ENCODE peak calls at places on chromosomes 5 and 9, in five cellular contexts. C is A549, W is right lobe of liver, T is BJ, R is colonic mucosa. Y is an unnamed sample.

GRCh38 chr5:79448336-79448735 is 65.6 kb downstream of the HOMER1 start:
- DNase-seq in R (no peak), C (no peak), W (no peak), T (peak), Y (peak)

GRCh38 chr9:71249729-71250317 is 128.4 kb upstream of the TRPM3 start:
- DNase-seq in W (no peak), C (peak), R (peak), T (peak), Y (peak)

GRCh38 chr5:40603378-40603777 is 76.3 kb upstream of the PTGER4 start:
- DNase-seq in T (no peak), C (no peak), W (no peak), R (no peak), Y (peak)

GRCh38 chr5:178291969-178292825 is 59.6 kb upstream of the PHYKPL start:
- DNase-seq in R (no peak), T (no peak), C (no peak), W (peak), Y (no peak)

GRCh38 chr5:57412010-57412409 is 70.6 kb downstream of the ACTBL2 start:
- DNase-seq in C (no peak), R (no peak), W (no peak), T (no peak), Y (peak)

GRCh38 chr5:129345213-129345925 is 114.7 kb upstream of the ADAMTS19 start:
- DNase-seq in C (no peak), R (no peak), W (no peak), T (no peak), Y (no peak)

GRCh38 chr5:171684169-171684568 is 101.4 kb upstream of the SMIM23 start:
- DNase-seq in C (no peak), T (no peak), R (no peak), W (no peak), Y (no peak)

GRCh38 chr5:139124774-139125391 is 73.3 kb downstream of the SIL1 start:
- DNase-seq in R (no peak), T (no peak), W (no peak), C (no peak), Y (no peak)

GRCh38 chr5:76818844-76819831 is at the start of gene F2RL1:
- DNase-seq in R (peak), C (peak), T (no peak), W (peak), Y (no peak)

GRCh38 chr5:63697811-63698210 is 264.4 kb downstream of the HTR1A start:
- DNase-seq in W (no peak), T (no peak), C (no peak), R (no peak), Y (no peak)

GRCh38 chr5:177416334-177416733 is 7.0 kb upstream of the F12 start:
- DNase-seq in C (peak), R (no peak), T (no peak), W (no peak), Y (peak)

GRCh38 chr9:1879501-1879900 is 135.6 kb upstream of the SMARCA2 start:
- DNase-seq in W (no peak), C (no peak), R (no peak), T (no peak), Y (no peak)

GRCh38 chr5:67291671-67292070 is 95.1 kb upstream of the CD180 start:
- DNase-seq in W (no peak), R (no peak), T (no peak), C (no peak), Y (no peak)

GRCh38 chr9:115694014-115694413 is 459.6 kb upstream of the PAPPA start:
- DNase-seq in C (peak), T (peak), R (no peak), W (no peak), Y (peak)

GRCh38 chr5:6435356-6435755 is 13.3 kb upstream of the UBE2QL1 start:
- DNase-seq in T (no peak), C (peak), R (no peak), W (peak), Y (no peak)

GRCh38 chr9:35029852-35030251 is 40.3 kb downstream of the DNAJB5 start:
- DNase-seq in C (no peak), W (peak), R (no peak), T (no peak), Y (no peak)

GRCh38 chr5:122805481-122805880 is 30.6 kb downstream of the SNX2 start:
- DNase-seq in T (no peak), C (peak), R (no peak), W (no peak), Y (peak)

GRCh38 chr5:79014631-79015030 is 29.5 kb upstream of the ARSB start:
- DNase-seq in T (no peak), W (no peak), C (no peak), R (no peak), Y (no peak)

GRCh38 chr9:18623201-18623600 is 149.2 kb downstream of the ADAMTSL1 start:
- DNase-seq in W (no peak), R (no peak), C (no peak), T (no peak), Y (peak)

GRCh38 chr9:4555251-4555650 is 65.0 kb downstream of the SLC1A1 start:
- DNase-seq in C (no peak), T (no peak), W (no peak), R (no peak), Y (peak)

GRCh38 chr5:96743065-96743768 is 64.5 kb downstream of the ERAP1 start:
- DNase-seq in C (no peak), T (no peak), W (peak), R (peak), Y (peak)

GRCh38 chr5:173204185-173204979 is 30.6 kb downstream of the NKX2-5 start:
- DNase-seq in C (peak), T (no peak), R (peak), W (no peak), Y (peak)

GRCh38 chr5:168357881-168358280 is 66.4 kb downstream of the WWC1 start:
- DNase-seq in C (no peak), T (no peak), W (no peak), R (no peak), Y (no peak)

GRCh38 chr5:95564450-95564849 is 9.5 kb downstream of the ARSK start:
- DNase-seq in C (no peak), W (no peak), T (no peak), R (no peak), Y (no peak)

GRCh38 chr9:37290881-37291485 is 131.5 kb upstream of the GRHPR start:
- DNase-seq in C (peak), T (peak), R (no peak), W (no peak), Y (peak)

GRCh38 chr5:53095931-53096525 is 13.5 kb downstream of the MOCS2 start:
- DNase-seq in W (no peak), C (peak), R (peak), T (no peak), Y (peak)

GRCh38 chr5:128334010-128334716 is 203.9 kb downstream of the FBN2 start:
- DNase-seq in T (no peak), C (no peak), W (no peak), R (no peak), Y (no peak)

GRCh38 chr9:36966371-36967097 is 67.5 kb downstream of the PAX5 start:
- DNase-seq in W (no peak), R (no peak), T (no peak), C (no peak), Y (no peak)

GRCh38 chr5:43215073-43215631 is 23.1 kb downstream of the NIM1K start:
- DNase-seq in R (no peak), T (no peak), W (no peak), C (no peak), Y (peak)

GRCh38 chr5:174436805-174437204 is 287.6 kb upstream of the MSX2 start:
- DNase-seq in R (no peak), C (no peak), W (no peak), T (no peak), Y (no peak)

GRCh38 chr5:133159543-133159942 is 107.7 kb downstream of the HSPA4 start:
- DNase-seq in W (no peak), C (no peak), T (no peak), R (no peak), Y (no peak)

GRCh38 chr5:172638209-172638768 is 2.8 kb upstream of the NEURL1B start:
- DNase-seq in R (no peak), C (no peak), T (no peak), W (no peak), Y (no peak)

GRCh38 chr5:179416114-179416730 is 71.0 kb upstream of the ADAMTS2 start:
- DNase-seq in C (no peak), R (peak), T (no peak), W (no peak), Y (no peak)

GRCh38 chr9:114314256-114314867 is 8.5 kb upstream of the ORM1 start:
- DNase-seq in T (no peak), R (peak), W (no peak), C (no peak), Y (no peak)

GRCh38 chr5:107274576-107274975 is 396.2 kb downstream of the EFNA5 start:
- DNase-seq in T (no peak), C (no peak), R (no peak), W (no peak), Y (peak)

GRCh38 chr5:118777468-118777746 is 210.9 kb downstream of the DTWD2 start:
- DNase-seq in W (no peak), R (no peak), T (no peak), C (no peak), Y (no peak)

GRCh38 chr5:80346055-80346454 is 26.3 kb downstream of the SPZ1 start:
- DNase-seq in T (no peak), C (peak), W (no peak), R (no peak), Y (no peak)

GRCh38 chr9:110187126-110187525 is 20.8 kb downstream of the C9orf152 start:
- DNase-seq in C (no peak), W (no peak), T (no peak), R (no peak), Y (no peak)

GRCh38 chr5:107764282-107764681 is 93.5 kb upstream of the EFNA5 start:
- DNase-seq in C (no peak), R (no peak), W (no peak), T (no peak), Y (no peak)

GRCh38 chr9:124013263-124014211 is 2.0 kb downstream of the LHX2 start:
- DNase-seq in W (peak), T (no peak), C (no peak), R (no peak), Y (no peak)

DNA sequence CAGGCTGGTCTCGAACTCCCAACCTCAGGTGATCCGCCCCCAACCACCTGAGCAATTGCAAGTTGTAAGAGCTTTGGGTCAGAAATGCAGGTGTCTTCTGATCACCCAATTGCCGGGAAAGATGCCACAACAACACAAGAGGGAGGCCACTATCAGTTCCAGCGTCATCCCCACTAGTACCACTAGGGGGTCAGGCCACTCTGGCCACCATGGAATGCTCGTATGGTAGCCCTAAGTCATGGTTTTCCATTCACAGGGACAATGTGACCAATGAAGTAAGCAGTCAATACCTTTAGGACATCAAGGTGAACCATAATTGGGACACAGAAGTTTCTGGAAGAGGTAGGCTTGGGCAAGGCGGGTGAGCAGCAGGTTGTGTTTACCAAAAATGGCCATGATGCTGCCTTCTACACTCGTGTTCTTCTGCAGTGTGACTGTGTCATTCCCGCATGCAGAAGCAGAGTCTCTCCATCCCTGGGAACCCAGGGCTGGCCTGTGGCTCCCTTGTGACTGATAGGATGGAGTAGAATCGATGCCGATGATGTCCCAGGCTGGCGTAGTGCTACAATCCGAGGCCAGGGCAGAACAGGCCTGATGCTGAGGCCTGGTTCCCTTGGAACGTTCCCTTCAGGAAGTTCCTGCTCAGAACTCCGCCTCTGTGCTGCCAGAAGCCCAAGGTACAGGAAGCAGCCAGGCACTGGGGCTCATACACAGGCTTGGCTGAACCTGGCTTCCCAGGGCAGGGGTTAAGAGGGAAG is 42.2 kb upstream of the ANKRD33B start:
- DNase-seq in T (no peak), R (no peak), C (peak), W (no peak), Y (no peak)
- TF ChIP-seq CTCF in T (peak), R (no peak), C (no peak), W (no peak), Y (peak)

GRCh38 chr9:33137271-33137670 is 29.9 kb downstream of the B4GALT1 start:
- DNase-seq in T (no peak), W (no peak), C (no peak), R (no peak), Y (no peak)
- H3K4me3 ChIP-seq in T (no peak), W (no peak), C (no peak), R (no peak), Y (no peak)

DNA sequence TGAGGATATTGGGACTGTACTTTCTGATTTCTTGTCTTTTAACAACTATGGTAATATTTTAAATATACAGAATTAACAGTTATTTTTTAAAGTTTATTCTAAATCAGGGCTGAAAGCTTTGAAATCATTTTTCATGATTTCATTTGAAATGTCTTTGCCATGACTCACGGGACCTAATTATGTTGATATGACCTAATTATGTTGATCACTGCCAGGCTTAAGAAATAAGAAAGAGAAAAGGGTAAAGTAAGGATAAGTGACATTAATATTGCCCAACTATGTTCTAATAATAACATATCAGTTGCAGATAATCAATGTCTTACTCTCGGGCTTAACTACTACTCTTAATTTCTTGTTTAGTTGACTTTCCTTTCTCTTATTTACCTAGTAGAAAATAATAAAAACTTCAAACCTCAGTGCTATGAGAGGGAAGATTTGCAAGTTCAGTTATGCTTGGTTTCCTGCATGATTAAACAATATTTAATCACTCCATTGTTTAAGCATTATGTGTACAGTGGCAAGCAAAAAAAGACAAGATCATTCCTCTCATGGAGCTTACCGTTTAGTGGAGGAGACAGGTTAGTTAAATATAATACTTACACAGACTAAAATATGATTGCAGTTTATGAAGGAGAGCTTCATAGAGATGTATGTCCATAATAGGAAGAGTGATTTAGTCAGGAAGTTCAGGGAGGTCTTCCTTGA is 67.0 kb upstream of the EIF4EBP3 start:
- DNase-seq in R (no peak), T (no peak), C (no peak), W (no peak), Y (peak)
- TF ChIP-seq CTCF in R (no peak), T (no peak), C (no peak), W (no peak), Y (no peak)

GRCh38 chr9:95008151-95008771 is 281.8 kb downstream of the AOPEP start:
- DNase-seq in W (no peak), C (peak), R (peak), T (no peak), Y (no peak)
- H3K4me3 ChIP-seq in W (peak), C (peak), R (peak), T (peak), Y (peak)

GRCh38 chr9:407255-407654 is 192.6 kb downstream of the DOCK8 start:
- DNase-seq in W (no peak), R (no peak), C (peak), T (no peak), Y (no peak)
- TF ChIP-seq CTCF in W (no peak), R (no peak), C (peak), T (no peak), Y (no peak)

DNA sequence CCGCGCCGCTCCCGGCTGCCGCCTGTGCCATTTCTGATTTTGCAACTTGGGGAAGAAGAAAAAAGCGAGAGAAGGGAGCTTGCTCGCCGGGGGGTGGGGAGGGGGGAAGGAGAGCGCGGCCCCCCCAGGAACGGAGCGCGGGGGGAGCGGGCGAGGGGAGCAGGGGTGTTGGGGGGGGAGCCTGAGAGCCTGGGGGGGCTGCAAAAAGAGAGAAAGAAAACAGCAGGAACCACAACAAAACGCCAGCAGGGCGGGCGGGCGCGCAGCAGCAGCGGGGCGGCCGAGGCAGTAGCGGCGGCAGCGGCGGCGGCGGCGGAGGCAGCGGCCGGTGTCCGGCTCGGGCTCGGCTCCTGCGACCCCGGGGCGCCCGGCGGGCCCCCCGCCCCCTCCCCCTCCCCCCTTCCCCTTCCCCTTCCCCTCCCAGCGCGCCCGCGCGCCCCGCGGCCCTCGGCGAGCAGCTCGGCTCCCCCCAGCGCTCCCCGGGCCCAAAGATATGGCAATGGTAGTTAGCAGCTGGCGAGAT is 1.6 kb downstream of the NR2F1 start:
- DNase-seq in R (no peak), T (no peak), C (no peak), W (no peak), Y (no peak)
- H3K4me3 ChIP-seq in R (peak), T (peak), C (peak), W (peak), Y (peak)

GRCh38 chr5:163395794-163396193 is 41.6 kb upstream of the CCNG1 start:
- DNase-seq in C (no peak), R (no peak), T (no peak), W (no peak), Y (no peak)
- TF ChIP-seq CTCF in C (no peak), R (no peak), T (no peak), W (no peak), Y (no peak)

DNA sequence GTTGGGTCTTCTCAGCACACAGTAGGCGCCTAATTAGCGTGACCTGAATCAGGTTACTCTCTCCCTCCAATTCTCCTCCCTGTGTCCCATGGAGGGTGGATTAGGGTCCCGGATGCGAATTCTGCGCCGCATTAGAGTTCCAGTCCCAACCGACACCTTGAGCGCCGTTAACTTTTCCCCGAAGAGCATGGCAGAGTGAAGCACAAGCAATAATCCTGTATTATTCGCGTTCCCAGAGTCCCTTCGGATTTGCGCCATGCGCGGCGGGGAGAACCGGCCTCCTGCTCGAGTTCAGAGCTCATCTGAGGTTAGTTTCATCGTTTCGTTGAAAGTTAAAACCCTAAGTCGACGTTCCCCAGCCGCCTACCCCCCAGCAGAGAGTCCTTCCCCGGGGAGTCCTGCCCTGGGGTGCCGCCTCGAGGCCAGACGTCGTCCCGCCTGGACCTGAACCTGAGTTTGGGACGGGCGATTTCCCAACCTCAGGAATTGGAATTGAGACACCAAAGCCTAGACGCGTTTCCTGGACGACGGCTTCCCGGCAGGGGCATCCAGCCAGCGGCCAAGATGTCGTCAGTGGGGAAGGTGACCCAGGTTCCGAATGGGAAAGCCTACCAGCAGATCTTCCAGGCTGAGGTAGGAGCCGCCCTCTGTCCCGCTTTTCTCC is at the start of gene CCDC180:
- DNase-seq in C (no peak), T (no peak), R (no peak), W (peak), Y (peak)
- H3K4me3 ChIP-seq in C (no peak), T (no peak), R (no peak), W (peak), Y (peak)

GRCh38 chr9:87622936-87623335 is 103.0 kb upstream of the CTSL start:
- DNase-seq in W (no peak), C (no peak), T (no peak), R (no peak), Y (no peak)

GRCh38 chr9:87620727-87621322 is 105.1 kb upstream of the CTSL start:
- DNase-seq in R (no peak), T (no peak), C (no peak), W (no peak), Y (no peak)

GRCh38 chr9:87618931-87619330 is 107.0 kb upstream of the CTSL start:
- DNase-seq in R (no peak), C (no peak), T (no peak), W (no peak), Y (no peak)

GRCh38 chr9:87622098-87622497 is 103.8 kb upstream of the CTSL start:
- DNase-seq in C (no peak), R (no peak), W (no peak), T (no peak), Y (no peak)
- TF ChIP-seq CTCF in C (no peak), R (no peak), W (no peak), T (no peak), Y (no peak)

Y was measured in AG10803.